ENCODE peak calls at places on chromosomes 3 and 15, in five cellular contexts. L is H1, A is H9, W is mesenchymal stem cell, D is trophoblast cell. E is an unnamed sample.

GRCh38 chr3:61863579-61863978 is 302.2 kb downstream of the PTPRG start:
- DNase-seq in W (no peak), L (no peak), D (peak), A (no peak), E (no peak)

GRCh38 chr15:88256261-88257230 is at the start of gene NTRK3:
- DNase-seq in L (peak), W (peak), D (no peak), A (peak), E (peak)

GRCh38 chr3:164730810-164731209 is 347.5 kb downstream of the SI start:
- DNase-seq in A (no peak), W (no peak), L (no peak), D (no peak), E (no peak)

GRCh38 chr15:28896944-28897343 is 11.2 kb downstream of the APBA2 start:
- DNase-seq in L (no peak), A (no peak), D (peak), W (peak), E (no peak)

GRCh38 chr3:12817341-12817705 is 20.8 kb downstream of the CAND2 start:
- DNase-seq in L (no peak), W (no peak), D (no peak), A (no peak), E (no peak)

GRCh38 chr15:80840173-80841130 is 61.3 kb downstream of the CEMIP start:
- DNase-seq in L (no peak), D (no peak), W (no peak), A (no peak), E (no peak)

GRCh38 chr3:130626021-130626420 is 109.0 kb downstream of the COL6A6 start:
- DNase-seq in A (no peak), D (no peak), W (no peak), L (no peak), E (no peak)

GRCh38 chr15:73688455-73688854 is 4.3 kb downstream of the CD276 start:
- DNase-seq in A (peak), L (no peak), D (peak), W (peak), E (no peak)

GRCh38 chr15:29825205-29825604 is 2.9 kb upstream of the TJP1 start:
- DNase-seq in L (no peak), W (peak), A (no peak), D (no peak), E (no peak)

GRCh38 chr3:73349657-73350056 is 275.1 kb downstream of the PDZRN3 start:
- DNase-seq in W (no peak), D (no peak), L (no peak), A (no peak), E (no peak)

GRCh38 chr15:74783808-74784175 is 1.9 kb downstream of the CSK start:
- DNase-seq in W (no peak), L (no peak), A (no peak), D (no peak), E (no peak)

GRCh38 chr3:114454592-114455251 is 160.9 kb downstream of the TIGIT start:
- DNase-seq in L (no peak), W (peak), A (no peak), D (no peak), E (peak)

GRCh38 chr15:54803139-54803808 is 393.5 kb downstream of the RSL24D1 start:
- DNase-seq in A (no peak), W (no peak), L (no peak), D (peak), E (no peak)

GRCh38 chr3:182979719-182980191 is 583 bp downstream of the DCUN1D1 start:
- DNase-seq in D (peak), W (peak), L (peak), A (no peak), E (peak)

GRCh38 chr3:126257984-126258383 is 77.6 kb upstream of the ALDH1L1 start:
- DNase-seq in W (no peak), L (no peak), A (no peak), D (no peak), E (no peak)

GRCh38 chr15:33211409-33211808 is 16.9 kb upstream of the FMN1 start:
- DNase-seq in A (no peak), L (no peak), W (peak), D (no peak), E (no peak)

GRCh38 chr3:137988152-137988551 is 21.8 kb upstream of the CLDN18 start:
- DNase-seq in L (no peak), A (no peak), D (no peak), W (no peak), E (no peak)

GRCh38 chr3:72245183-72245811 is 460.3 kb upstream of the PROK2 start:
- DNase-seq in A (no peak), L (no peak), D (no peak), W (no peak), E (no peak)

GRCh38 chr15:89328398-89329254 is 6.0 kb downstream of the POLG start:
- DNase-seq in W (no peak), D (no peak), L (no peak), A (no peak), E (no peak)

GRCh38 chr15:62087671-62088360 is 21.0 kb downstream of the C2CD4A start:
- DNase-seq in L (no peak), W (no peak), D (no peak), A (no peak), E (no peak)

GRCh38 chr3:134345202-134345601 is 29.0 kb downstream of the AMOTL2 start:
- DNase-seq in A (no peak), W (no peak), L (no peak), D (no peak), E (no peak)

GRCh38 chr15:57328479-57329250 is 47.6 kb upstream of the CGNL1 start:
- DNase-seq in W (no peak), D (no peak), L (no peak), A (no peak), E (no peak)

GRCh38 chr3:121436641-121437040 is 109.1 kb downstream of the POLQ start:
- DNase-seq in W (no peak), D (no peak), A (no peak), L (no peak), E (no peak)

DNA sequence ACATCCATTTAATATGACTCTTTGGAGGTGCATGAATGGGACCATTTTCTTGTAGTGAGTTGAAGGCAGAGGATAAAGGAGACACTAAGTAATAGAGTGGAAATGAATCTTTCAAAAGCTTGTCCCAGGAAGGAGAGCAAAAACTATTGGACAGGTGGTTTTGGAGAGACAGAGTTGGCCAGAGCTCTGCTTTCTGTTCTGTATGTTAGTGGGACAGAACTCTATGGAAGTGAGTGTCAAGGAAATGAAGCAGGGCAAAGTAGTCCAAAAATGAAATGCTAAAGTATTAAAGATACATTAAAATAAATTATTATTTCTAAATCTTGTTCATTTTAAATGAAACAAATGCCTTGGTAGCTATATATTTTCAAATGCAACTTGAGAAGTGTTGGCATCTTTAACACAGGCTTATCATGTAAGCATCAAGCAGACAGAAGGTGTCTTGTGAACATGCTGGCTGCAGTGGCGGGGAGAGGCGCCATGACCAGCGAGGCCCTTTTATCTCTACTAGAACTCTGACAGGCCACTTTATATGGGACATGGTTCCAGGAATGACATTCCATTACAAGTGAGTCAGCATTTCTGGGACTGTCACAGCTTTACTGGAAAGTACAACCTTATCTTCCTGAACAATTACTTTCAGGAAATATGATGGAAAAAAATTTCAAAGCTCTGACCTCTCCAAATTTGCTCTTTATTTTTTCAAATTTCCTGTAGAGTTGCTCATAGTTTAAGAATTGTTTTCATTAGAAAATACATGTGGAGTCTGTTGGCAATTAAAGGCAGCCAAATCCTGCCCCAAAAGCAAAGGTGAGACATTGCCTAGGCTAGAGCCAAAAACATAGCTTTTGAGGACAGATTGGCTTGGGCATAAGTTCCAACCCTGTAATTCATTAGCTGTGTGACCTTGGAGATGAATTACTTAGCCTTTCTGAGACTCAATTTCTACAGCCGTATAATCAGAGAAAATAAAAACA is 106.5 kb downstream of the ECT2 start:
- DNase-seq in W (peak), A (no peak), D (peak), L (no peak), E (no peak)
- H2BK12ac ChIP-seq in W (no peak), A (no peak), D (no peak), L (no peak), E (no peak)

DNA sequence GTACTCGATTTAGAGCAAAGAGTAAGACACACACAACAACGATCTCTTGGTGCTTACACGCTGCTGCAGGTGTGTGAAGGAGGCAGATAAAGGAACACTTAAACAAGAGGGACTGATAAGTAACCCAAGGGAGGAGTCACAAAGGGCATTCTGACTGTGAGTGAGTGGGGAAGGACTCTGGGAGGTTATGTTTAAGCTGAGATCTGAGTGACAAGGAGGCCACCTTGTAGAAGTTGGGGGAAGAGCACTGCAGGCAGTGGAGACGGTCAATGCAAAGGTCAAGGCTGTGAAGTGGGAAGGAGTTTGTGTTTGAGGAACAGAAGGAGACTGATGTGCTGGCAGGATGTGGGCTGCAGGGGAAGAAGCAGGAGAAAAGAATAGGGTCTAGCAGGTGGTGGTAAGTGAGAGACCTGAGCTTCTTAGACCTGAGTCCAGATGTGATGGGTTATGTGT is 63.1 kb downstream of the LPP start:
- DNase-seq in A (no peak), W (no peak), D (no peak), L (no peak), E (no peak)
- H3K23ac ChIP-seq in A (no peak), W (no peak), D (no peak), L (no peak), E (no peak)

DNA sequence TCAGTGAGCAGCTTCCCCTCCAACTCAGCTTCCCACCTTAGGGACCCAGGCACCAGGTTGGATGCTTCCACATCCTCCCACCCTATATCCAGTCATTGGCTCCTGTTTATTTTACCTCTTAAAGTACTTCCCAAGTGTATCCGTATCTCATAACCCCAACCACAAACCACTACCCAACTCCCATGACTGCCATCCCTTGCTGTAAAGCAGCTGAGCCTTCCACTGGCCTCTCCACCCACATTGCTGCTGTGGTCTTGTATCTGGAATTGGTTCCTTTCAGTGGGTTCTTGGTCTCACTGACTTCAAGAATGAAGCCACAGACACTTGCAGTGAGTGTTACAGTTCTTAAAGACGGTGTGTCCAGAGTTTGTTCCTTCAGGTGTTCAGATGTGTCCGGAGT is 79.9 kb upstream of the HRH1 start:
- DNase-seq in D (no peak), L (no peak), W (no peak), A (no peak), E (no peak)
- H2BK12ac ChIP-seq in D (no peak), L (no peak), W (no peak), A (no peak), E (no peak)

DNA sequence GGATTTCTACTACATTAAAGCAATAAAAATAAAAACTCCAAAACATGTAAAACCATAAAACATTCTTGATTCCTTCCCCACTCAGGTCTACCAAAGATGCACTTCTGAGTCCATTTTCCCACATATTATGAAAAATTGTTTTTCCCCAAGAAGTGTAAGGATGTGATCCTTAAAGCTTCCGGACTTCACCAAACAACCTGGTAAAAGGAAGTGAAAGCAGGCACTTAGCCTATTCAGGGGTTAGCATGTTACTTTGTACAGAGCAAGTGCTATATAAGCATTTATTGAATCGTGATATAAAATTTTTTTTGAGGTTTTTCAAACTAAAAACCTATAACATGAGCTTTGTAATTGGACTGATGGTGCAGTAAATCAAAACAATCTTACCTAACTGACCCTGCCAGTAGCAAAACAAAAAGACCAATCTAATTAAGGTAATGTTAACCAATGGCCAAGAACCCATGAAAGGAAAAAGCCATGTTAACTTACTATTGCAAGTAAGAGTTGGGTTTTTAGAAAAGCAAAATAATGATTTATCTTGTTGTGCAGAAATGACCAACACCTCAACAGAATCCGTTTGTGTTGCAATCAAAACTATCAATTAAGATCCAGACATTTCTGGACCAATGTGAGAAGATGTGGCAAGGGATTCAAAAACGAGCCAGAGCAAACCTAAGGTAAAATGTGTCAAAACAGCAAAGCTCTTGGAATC is 1.8 kb downstream of the SETD2 start:
- DNase-seq in A (no peak), D (peak), W (peak), L (no peak), E (no peak)
- H3K23ac ChIP-seq in A (no peak), D (no peak), W (no peak), L (no peak), E (no peak)

GRCh38 chr3:44989141-44989540 is 13.1 kb downstream of the EXOSC7 start:
- DNase-seq in D (peak), L (no peak), W (no peak), A (no peak), E (no peak)
- H2BK12ac ChIP-seq in D (no peak), L (no peak), W (no peak), A (no peak), E (no peak)

DNA sequence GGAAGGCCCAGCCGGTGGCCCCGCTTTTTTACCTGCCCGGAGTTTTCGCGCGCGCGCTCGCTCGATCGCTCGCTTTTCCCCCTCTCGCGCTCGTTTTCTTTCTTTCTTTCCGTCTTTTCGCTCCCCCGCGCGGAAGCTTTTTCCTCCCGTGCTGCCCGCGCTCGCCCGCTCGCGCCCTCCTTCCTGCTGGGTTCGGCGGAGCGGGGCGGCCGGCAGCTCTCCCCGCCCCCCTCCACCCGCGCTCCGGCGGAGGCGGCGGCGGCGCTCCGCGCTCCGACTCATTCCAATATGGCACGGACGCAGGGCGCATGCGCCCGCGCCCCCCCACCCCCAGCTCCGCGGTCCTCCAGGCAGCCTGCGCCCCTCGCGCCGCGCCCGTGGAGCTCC is at the start of gene SFMBT1:
- DNase-seq in W (peak), L (peak), A (peak), D (peak), E (peak)
- H3K23ac ChIP-seq in W (no peak), L (no peak), A (no peak), D (no peak), E (peak)